ENCODE peak calls at places on chromosomes 1 and 21, in four cellular contexts. L, N, A and X are unnamed samples.

GRCh38 chr1:165516469-165516868 is 27.3 kb upstream of the LRRC52 start:
- DNase-seq in A (no peak), L (no peak), N (no peak), X (no peak)

GRCh38 chr1:64917328-64917861 is 49.0 kb downstream of the JAK1 start:
- DNase-seq in L (no peak), N (peak), A (no peak), X (peak)

GRCh38 chr1:16180291-16180824 is 24.5 kb upstream of the EPHA2 start:
- DNase-seq in N (no peak), A (no peak), L (no peak), X (no peak)

GRCh38 chr1:47709302-47710074 is 271.6 kb downstream of the FOXD2 start:
- DNase-seq in N (no peak), L (no peak), A (peak), X (no peak)

GRCh38 chr21:38716942-38717341 is 88.8 kb upstream of the ETS2 start:
- DNase-seq in N (no peak), A (no peak), L (no peak), X (no peak)

GRCh38 chr1:109371271-109371739 is 26.4 kb downstream of the SORT1 start:
- DNase-seq in N (peak), A (no peak), L (no peak), X (peak)

GRCh38 chr1:221606216-221606615 is 135.7 kb downstream of the DUSP10 start:
- DNase-seq in A (no peak), N (no peak), L (no peak), X (no peak)

GRCh38 chr1:185595835-185596667 is 138.1 kb upstream of the HMCN1 start:
- DNase-seq in A (no peak), N (no peak), L (no peak), X (peak)

GRCh38 chr1:209747580-209748262 is 8.1 kb upstream of the TRAF3IP3 start:
- DNase-seq in N (peak), L (peak), A (peak), X (peak)

GRCh38 chr1:86487131-86487804 is 18.5 kb downstream of the CLCA1 start:
- DNase-seq in A (no peak), N (peak), L (no peak), X (peak)

GRCh38 chr1:37001697-37002096 is 32.6 kb downstream of the GRIK3 start:
- DNase-seq in A (no peak), N (no peak), L (no peak), X (no peak)

GRCh38 chr1:246638941-246639655 is 72.8 kb downstream of the CNST start:
- DNase-seq in N (no peak), A (no peak), L (no peak), X (no peak)

GRCh38 chr1:204045430-204045829 is 27.5 kb upstream of the SOX13 start:
- DNase-seq in N (no peak), L (no peak), A (no peak), X (peak)

GRCh38 chr1:150876111-150876434 is 326 bp downstream of the ARNT start:
- DNase-seq in L (no peak), A (no peak), N (peak), X (peak)
- H3K4me3 ChIP-seq in L (peak), A (peak), N (peak), X (peak)

GRCh38 chr21:44869860-44870747 is 3.4 kb downstream of the PTTG1IP start:
- DNase-seq in L (no peak), A (no peak), N (peak), X (peak)
- H3K4me3 ChIP-seq in L (no peak), A (peak), N (peak), X (peak)

GRCh38 chr1:24391882-24392603 is 21.5 kb downstream of the STPG1 start:
- DNase-seq in L (peak), N (peak), A (no peak), X (peak)
- H3K4me3 ChIP-seq in L (no peak), N (no peak), A (no peak), X (no peak)

GRCh38 chr1:232150770-232151548 is 479.0 kb downstream of the SIPA1L2 start:
- DNase-seq in A (no peak), N (no peak), L (no peak), X (no peak)
- H3K4me3 ChIP-seq in A (no peak), N (no peak), L (no peak), X (no peak)

DNA sequence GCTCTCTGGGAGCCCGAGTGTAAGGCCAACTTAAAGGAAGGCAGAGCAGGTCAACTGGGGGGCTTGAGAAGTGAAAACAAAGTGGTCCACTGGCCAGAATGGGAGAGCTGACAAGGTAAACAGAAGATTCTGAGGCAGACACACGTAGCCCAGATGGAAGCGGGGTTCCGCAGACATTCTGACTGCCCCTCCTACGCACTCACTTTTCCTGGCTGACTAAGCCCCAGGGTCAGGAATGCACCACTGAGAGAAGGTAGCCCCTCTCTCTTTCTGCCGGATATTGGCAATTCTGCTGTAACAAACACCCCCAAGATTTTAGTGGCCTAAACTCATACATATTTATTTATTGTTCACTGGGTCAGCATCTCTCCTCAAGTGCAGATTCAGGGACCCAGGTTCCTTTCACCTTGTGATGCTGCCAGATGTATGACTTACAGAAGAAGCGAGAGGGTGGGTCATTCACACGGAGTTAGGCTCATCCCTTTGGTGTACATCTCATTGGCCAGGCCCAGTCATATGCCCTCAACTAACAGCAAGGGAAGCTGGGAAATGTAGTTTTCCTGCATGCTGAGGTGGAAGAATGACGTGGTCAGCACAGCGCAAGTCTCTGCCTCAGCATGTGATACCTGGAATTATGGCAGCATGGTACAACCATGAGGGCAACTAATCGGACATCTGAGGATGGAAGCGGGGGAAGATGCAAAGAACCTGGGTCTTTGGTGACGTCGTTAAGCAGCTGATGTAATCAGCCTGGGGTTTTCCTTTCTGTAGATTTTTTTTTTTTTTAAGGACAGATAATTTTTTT is 43.5 kb upstream of the MRPS6 start:
- DNase-seq in A (no peak), N (no peak), L (no peak), X (peak)
- H3K4me3 ChIP-seq in A (no peak), N (no peak), L (no peak), X (peak)

DNA sequence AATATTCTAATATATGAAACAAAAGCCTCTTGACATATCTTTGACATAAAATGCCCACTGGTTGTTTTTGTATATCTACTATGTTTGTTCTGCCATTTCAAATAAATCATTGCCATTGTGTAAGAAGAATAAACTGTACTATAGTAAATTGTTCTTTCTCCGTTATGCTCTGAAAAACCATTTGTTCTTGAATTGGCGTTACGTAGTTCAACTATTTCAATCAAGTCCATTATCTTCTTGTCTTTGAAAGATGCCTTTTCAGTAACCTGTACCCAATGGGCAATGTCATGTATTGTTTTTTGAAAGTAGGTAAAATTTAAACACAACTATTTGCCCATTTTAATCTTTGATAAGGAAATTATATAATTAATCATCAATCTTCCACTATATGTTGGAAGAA is 294.7 kb downstream of the PTPRC start:
- DNase-seq in N (no peak), L (no peak), A (no peak), X (no peak)
- H3K4me3 ChIP-seq in N (no peak), L (no peak), A (peak), X (peak)

GRCh38 chr21:26964379-26964778 is 2.5 kb downstream of the ADAMTS5 start:
- DNase-seq in A (peak), N (peak), L (peak), X (no peak)

GRCh38 chr21:26965567-26966359 is 1.1 kb downstream of the ADAMTS5 start:
- DNase-seq in A (peak), L (peak), N (peak), X (no peak)

GRCh38 chr21:26966360-26966977 is 419 bp downstream of the ADAMTS5 start:
- DNase-seq in L (peak), A (peak), N (peak), X (peak)

GRCh38 chr21:26966978-26967913 is at the start of gene ADAMTS5:
- DNase-seq in A (peak), N (peak), L (peak), X (peak)

DNA sequence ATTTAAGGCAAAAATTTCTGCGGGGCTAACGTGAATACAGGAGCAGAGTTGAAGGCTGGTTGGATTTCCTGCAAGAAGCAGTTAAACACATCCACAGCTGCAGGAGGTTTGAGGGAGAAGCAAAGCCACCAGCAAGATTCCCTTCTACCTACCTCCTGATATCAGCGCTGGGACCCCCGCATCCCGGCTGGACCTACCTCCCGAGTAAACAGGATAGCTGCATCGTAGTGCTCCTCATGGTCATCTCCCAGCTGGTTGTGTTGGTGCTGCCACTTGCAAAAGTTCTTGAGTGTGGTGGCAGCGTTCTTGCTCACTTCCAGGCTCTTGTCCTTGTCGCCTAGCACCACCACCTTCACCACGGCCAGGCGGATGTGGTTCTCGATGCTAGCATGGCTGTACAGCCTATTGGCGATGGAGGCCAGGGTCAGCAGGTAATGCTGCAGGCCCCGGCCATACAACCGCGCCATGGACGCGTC is 1.8 kb downstream of the ADAMTS5 start:
- DNase-seq in L (no peak), A (no peak), N (no peak), X (no peak)
- H3K4me3 ChIP-seq in L (no peak), A (peak), N (peak), X (no peak)

DNA sequence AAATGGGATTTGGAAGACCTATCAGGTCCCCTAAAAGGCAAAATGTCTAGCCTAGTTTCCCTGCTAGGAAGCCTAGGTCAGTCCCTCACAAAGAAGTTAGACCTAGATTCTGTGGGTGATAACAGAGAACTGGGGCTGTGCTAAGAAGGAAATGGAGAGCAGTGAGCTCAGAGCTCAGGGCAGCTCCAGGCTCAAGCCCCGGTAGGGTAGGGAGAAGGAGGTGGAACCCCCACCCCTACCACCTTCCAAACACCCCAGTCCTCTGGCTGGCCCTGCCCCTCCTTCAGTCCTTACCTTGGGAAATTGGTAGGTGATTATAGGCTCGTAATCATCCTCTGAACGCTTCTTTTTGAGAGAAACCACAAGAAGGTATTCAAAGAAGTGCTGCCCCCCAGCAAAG is 1.1 kb downstream of the DENND2D start:
- DNase-seq in N (no peak), A (no peak), L (no peak), X (no peak)
- H3K4me3 ChIP-seq in N (no peak), A (peak), L (peak), X (no peak)